ENCODE peak calls at places on chromosome 7, in four cellular contexts. A is K562, P is HepG2, F is WTC11. N is an unnamed sample.

GRCh38 chr7:151687523-151688235 is 168.0 kb upstream of the RHEB start:
- DNase-seq in A (peak), P (peak), F (peak), N (peak)

GRCh38 chr7:94375167-94375566 is 19.5 kb upstream of the COL1A2 start:
- DNase-seq in A (no peak), P (no peak), F (peak), N (no peak)

GRCh38 chr7:156778668-156779067 is 114.3 kb downstream of the LMBR1 start:
- DNase-seq in A (no peak), P (no peak), F (no peak), N (no peak)

GRCh38 chr7:66183700-66184099 is 21.4 kb upstream of the TPST1 start:
- DNase-seq in A (no peak), P (no peak), F (no peak), N (no peak)

GRCh38 chr7:22565315-22565811 is 65.4 kb upstream of the STEAP1B start:
- DNase-seq in A (no peak), P (no peak), F (no peak), N (no peak)

GRCh38 chr7:32588657-32589056 is 93.4 kb downstream of the AVL9 start:
- DNase-seq in A (no peak), P (peak), F (no peak), N (no peak)

GRCh38 chr7:34057956-34058355 is 152.6 kb downstream of the BMPER start:
- DNase-seq in A (no peak), P (no peak), F (no peak), N (no peak)

GRCh38 chr7:123348700-123349099 is 148.9 kb upstream of the SLC13A1 start:
- DNase-seq in A (no peak), P (no peak), F (no peak), N (no peak)

GRCh38 chr7:19663816-19664531 is 44.9 kb downstream of the POLR1F start:
- DNase-seq in A (no peak), P (no peak), F (no peak), N (no peak)

GRCh38 chr7:85516675-85517074 is 329.8 kb upstream of the SEMA3D start:
- DNase-seq in A (no peak), P (no peak), F (no peak), N (no peak)

GRCh38 chr7:23712368-23713284 is 2.6 kb downstream of the STK31 start:
- DNase-seq in A (peak), P (peak), F (no peak), N (peak)

GRCh38 chr7:22587322-22587721 is 87.3 kb upstream of the STEAP1B start:
- DNase-seq in A (no peak), P (no peak), F (no peak), N (no peak)

GRCh38 chr7:72805526-72806494 is 22.2 kb downstream of the TYW1B start:
- DNase-seq in A (peak), P (peak), F (no peak), N (no peak)

GRCh38 chr7:6528401-6529130 is 22.7 kb downstream of the GRID2IP start:
- DNase-seq in A (no peak), P (no peak), F (no peak), N (no peak)

DNA sequence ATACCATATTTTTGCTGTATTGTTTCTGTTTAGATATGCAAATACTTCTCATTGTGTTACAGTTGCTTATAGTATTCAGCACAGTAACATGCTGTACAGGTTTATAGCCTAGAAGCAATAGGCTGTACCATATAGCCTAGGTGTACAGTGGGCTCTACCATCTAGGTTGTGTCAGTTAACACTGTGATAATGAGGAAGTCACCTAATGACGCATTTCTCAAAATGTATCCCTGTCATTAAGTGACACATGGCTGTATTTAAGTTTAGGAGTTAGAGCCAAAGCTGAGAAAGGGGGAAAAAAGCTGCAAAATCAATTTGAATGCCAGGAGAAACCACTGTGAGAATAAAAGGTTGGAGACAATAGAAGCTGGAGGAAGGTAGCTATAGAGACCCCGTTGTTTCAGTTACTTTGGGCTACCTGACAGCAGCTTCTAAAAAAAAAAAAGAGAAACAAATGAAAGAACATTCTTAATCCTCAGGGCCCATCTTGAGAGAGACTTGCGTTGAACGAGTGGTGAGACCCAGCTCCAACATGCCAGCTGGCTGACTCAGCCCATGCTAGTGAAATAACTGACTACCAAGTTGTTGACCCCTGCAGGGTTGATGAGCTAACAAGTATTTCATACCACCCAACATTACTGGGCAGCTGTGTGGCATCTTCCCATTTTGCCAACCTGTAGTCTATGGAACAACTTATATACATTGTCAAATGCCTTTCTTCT is 8.7 kb downstream of the STARD3NL start:
- DNase-seq in A (no peak), P (no peak), F (no peak), N (no peak)
- TF ChIP-seq SP1 in A (no peak), P (no peak), F (no peak), N (no peak)

DNA sequence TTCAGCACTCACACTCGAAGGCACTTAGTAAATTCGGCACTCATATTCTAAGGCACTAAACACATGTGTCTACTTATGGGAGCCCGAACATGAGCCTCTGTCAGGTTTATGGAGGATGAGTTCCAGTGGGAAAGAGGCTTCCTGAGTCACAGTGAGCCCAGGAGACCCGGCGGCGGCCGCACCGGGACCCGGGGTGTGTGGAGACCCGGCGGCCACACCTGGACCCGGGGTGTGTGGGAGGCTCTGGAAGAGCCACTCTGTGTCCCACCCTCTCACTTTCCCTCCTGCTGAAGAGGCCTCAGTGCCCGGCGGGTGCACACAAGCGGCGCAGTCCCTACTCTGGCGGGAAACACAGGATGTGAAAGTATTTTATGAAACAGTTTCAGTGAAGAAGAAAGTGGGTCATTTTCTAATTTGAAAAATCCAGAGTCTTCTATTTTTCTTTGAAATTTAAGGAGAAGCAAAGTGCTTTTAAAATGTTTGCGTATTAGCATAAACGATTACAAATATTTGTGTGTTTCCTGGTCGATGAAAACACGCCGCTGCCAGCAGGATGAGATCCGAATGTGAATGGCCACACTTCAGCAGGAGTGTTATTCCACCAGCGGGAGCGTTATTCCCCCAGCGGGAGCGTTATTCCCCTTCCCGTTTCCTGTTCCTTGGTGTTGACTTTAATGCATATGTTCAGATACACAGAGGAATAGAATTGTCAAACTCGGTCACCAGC is 625.1 kb downstream of the DNAJB6 start:
- DNase-seq in A (no peak), P (no peak), F (no peak), N (no peak)
- TF ChIP-seq ELF4 in A (no peak), P (no peak), F (no peak), N (no peak)

DNA sequence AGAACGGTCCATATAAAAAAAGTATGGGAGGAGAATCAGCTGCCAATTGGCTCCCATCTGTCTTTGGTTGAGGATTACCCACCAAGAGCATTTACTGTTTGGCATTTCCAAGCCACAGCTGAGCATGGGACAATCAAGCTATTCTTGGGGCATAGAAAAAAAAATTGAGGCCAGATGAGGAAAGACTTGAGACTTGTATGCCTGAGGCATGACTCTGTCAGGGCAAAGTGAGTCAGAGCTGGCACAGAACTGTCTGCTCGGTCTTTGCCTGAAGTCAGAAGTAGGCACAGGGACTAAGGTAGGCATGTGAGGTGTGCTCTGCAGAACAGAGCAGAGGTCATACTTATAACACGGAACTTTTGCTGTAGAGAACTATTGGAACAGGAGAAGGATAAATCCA is 126.5 kb upstream of the CHRM2 start:
- DNase-seq in A (no peak), P (no peak), F (no peak), N (no peak)
- TF ChIP-seq SP1 in A (no peak), P (no peak), F (no peak), N (no peak)

GRCh38 chr7:134888141-134888740 is 98.1 kb upstream of the AGBL3 start:
- DNase-seq in A (no peak), P (no peak), F (no peak), N (no peak)

GRCh38 chr7:134887523-134887922 is 98.8 kb upstream of the AGBL3 start:
- DNase-seq in A (no peak), P (no peak), F (no peak), N (no peak)

GRCh38 chr7:134882481-134882880 is 103.0 kb downstream of the CALD1 start:
- DNase-seq in A (no peak), P (no peak), F (no peak), N (no peak)

GRCh38 chr7:134885967-134886352 is 100.3 kb upstream of the AGBL3 start:
- DNase-seq in A (no peak), P (peak), F (no peak), N (no peak)

GRCh38 chr7:134886353-134887057 is 99.8 kb upstream of the AGBL3 start:
- DNase-seq in A (no peak), P (peak), F (no peak), N (no peak)
- TF ChIP-seq ELF4 in A (no peak), P (no peak), F (no peak), N (no peak)

GRCh38 chr7:51016546-51016945 is 233.8 kb upstream of the GRB10 start:
- DNase-seq in A (no peak), P (no peak), F (no peak), N (no peak)
- TF ChIP-seq SP1 in A (no peak), P (no peak), F (no peak), N (no peak)

DNA sequence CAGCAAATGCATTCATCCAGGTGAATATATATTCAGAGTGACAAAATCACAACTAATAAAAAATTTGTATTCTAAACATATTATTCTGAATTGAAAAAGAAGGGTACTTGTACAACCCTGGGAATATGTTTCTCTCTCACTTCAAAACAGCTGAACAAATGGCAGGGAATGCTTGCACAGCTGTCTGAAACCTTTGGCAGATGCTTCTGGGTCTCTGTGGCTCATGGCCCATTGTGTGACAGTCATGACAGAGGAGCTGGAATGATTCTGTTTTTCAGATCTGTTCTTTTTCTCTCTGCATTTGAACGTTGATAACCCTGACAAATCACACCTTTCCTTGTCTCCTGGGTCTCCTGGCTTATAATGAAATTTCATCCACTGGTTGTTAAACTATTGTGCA is 275.7 kb upstream of the FZD1 start:
- DNase-seq in A (no peak), P (no peak), F (no peak), N (no peak)
- TF ChIP-seq ELF4 in A (no peak), P (no peak), F (no peak), N (no peak)

GRCh38 chr7:1124164-1124563 is 35.8 kb downstream of the ZFAND2A start:
- DNase-seq in A (no peak), P (no peak), F (no peak), N (no peak)

GRCh38 chr7:1129431-1129830 is 30.6 kb downstream of the ZFAND2A start:
- DNase-seq in A (no peak), P (no peak), F (no peak), N (no peak)

GRCh38 chr7:1125603-1125969 is 34.4 kb downstream of the ZFAND2A start:
- DNase-seq in A (no peak), P (no peak), F (no peak), N (no peak)

GRCh38 chr7:1124816-1125602 is 35.0 kb downstream of the ZFAND2A start:
- DNase-seq in A (no peak), P (no peak), F (no peak), N (no peak)

GRCh38 chr7:1127001-1127400 is 33.0 kb downstream of the ZFAND2A start:
- DNase-seq in A (no peak), P (no peak), F (no peak), N (no peak)
- TF ChIP-seq SP1 in A (no peak), P (no peak), F (no peak), N (no peak)

GRCh38 chr7:47357863-47358262 is 224.0 kb downstream of the TNS3 start:
- DNase-seq in A (no peak), P (no peak), F (no peak), N (no peak)
- TF ChIP-seq ELF4 in A (no peak), P (no peak), F (no peak), N (no peak)

DNA sequence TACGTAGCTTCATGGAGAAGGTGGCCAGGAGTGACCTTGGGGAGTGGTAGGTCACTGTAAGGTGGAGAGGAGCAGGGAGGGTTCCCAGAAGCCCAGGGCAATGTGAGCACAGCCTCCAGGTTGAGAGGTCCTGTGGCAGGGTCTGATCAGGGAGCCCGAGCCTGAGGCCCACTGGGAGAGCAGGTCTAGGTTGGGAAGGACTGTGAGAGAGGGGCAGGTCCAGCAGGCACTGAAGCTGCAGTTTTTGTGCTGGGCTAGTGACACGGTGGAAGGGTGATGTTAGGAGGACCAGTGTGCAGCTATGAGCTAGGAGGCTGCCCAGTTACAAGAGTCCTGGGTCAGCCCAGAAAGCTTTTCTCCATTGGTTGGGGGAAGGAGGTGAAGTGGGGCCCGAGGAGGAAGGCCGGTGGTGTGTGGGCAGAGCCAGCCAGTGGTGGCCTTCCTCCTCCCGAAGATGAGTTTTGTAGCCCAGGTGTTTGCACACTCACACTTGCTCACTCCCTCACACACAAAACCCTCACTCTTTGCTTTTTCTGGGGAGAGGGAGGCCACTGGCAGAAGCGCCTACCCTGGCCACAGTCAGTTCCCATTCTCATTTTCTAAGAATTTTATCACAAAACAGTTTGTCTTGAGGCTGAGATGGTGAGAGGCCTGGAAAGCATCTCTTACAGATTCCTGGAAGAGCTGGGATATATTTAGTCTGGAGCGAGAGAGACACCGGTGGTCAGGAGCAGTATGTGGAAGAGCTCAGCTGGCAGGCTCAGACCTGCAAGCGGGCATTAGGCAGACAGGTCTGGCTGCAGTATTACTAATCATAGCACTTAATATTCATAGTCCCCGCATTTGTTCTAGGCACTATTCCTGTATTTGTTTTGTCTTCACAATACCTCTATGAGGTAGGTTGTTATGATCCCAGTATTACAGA is 57.1 kb downstream of the ZNF467 start:
- DNase-seq in A (no peak), P (no peak), F (no peak), N (no peak)
- TF ChIP-seq SP1 in A (no peak), P (no peak), F (no peak), N (no peak)

N was measured in HEK293T.